ENCODE peak calls at places on chromosomes 12 and 14, in five cellular contexts. One of them, this sample, is unnamed.

GRCh38 chr12:56866493-56866892 is 67.7 kb downstream of the SDR9C7 start:
- DNase-seq in NCI-H1694: no peak
- DNase-seq in tibial artery: no peak
- DNase-seq in Peyer's patch: no peak
- DNase-seq in Calu3: no peak
- DNase-seq in this sample: no peak

GRCh38 chr14:63991833-63992232 is 139.0 kb downstream of the SYNE2 start:
- DNase-seq in Peyer's patch: no peak
- DNase-seq in NCI-H1694: no peak
- DNase-seq in Calu3: no peak
- DNase-seq in tibial artery: no peak
- DNase-seq in this sample: no peak

GRCh38 chr12:26869908-26870459 is 37.0 kb upstream of the ITPR2 start:
- DNase-seq in NCI-H1694: no peak
- DNase-seq in tibial artery: no peak
- DNase-seq in Peyer's patch: no peak
- DNase-seq in Calu3: no peak
- DNase-seq in this sample: no peak

GRCh38 chr14:34098985-34099349 is 148.1 kb upstream of the EGLN3 start:
- DNase-seq in Calu3: no peak
- DNase-seq in Peyer's patch: no peak
- DNase-seq in NCI-H1694: no peak
- DNase-seq in tibial artery: no peak
- DNase-seq in this sample: no peak

GRCh38 chr12:124484526-124484953 is 82.9 kb downstream of the NCOR2 start:
- DNase-seq in Calu3: no peak
- DNase-seq in NCI-H1694: no peak
- DNase-seq in Peyer's patch: peak
- DNase-seq in tibial artery: no peak
- DNase-seq in this sample: no peak

GRCh38 chr14:31268216-31268615 is 60.6 kb upstream of the HECTD1 start:
- DNase-seq in Calu3: no peak
- DNase-seq in Peyer's patch: no peak
- DNase-seq in NCI-H1694: no peak
- DNase-seq in tibial artery: no peak
- DNase-seq in this sample: no peak

GRCh38 chr14:79076428-79076827 is 906.3 kb downstream of the NRXN3 start:
- DNase-seq in Peyer's patch: no peak
- DNase-seq in NCI-H1694: no peak
- DNase-seq in tibial artery: no peak
- DNase-seq in Calu3: no peak
- DNase-seq in this sample: no peak

GRCh38 chr12:29610473-29611174 is 113.1 kb upstream of the OVCH1 start:
- DNase-seq in Peyer's patch: no peak
- DNase-seq in tibial artery: no peak
- DNase-seq in Calu3: no peak
- DNase-seq in NCI-H1694: no peak
- DNase-seq in this sample: no peak

GRCh38 chr14:71377099-71377498 is 469.8 kb downstream of the PCNX1 start:
- DNase-seq in Peyer's patch: no peak
- DNase-seq in Calu3: no peak
- DNase-seq in tibial artery: no peak
- DNase-seq in NCI-H1694: no peak
- DNase-seq in this sample: no peak

GRCh38 chr12:2248901-2249381 is 196.2 kb downstream of the CACNA1C start:
- DNase-seq in Peyer's patch: peak
- DNase-seq in NCI-H1694: peak
- DNase-seq in tibial artery: no peak
- DNase-seq in Calu3: no peak
- DNase-seq in this sample: no peak

GRCh38 chr14:19801118-19801464 is 2.5 kb upstream of the OR4N2 start:
- DNase-seq in Calu3: no peak
- DNase-seq in NCI-H1694: no peak
- DNase-seq in tibial artery: no peak
- DNase-seq in Peyer's patch: no peak
- DNase-seq in this sample: no peak

GRCh38 chr14:104141621-104142091 is 3.3 kb downstream of the KIF26A start:
- DNase-seq in Calu3: no peak
- DNase-seq in NCI-H1694: no peak
- DNase-seq in Peyer's patch: no peak
- DNase-seq in tibial artery: peak
- DNase-seq in this sample: no peak

GRCh38 chr12:2958432-2959193 is 584 bp upstream of the TEAD4 start:
- DNase-seq in NCI-H1694: peak
- DNase-seq in Calu3: peak
- DNase-seq in Peyer's patch: no peak
- DNase-seq in tibial artery: peak
- DNase-seq in this sample: no peak

GRCh38 chr12:56206373-56207166 is 15.2 kb downstream of the RNF41 start:
- DNase-seq in NCI-H1694: no peak
- DNase-seq in Calu3: peak
- DNase-seq in tibial artery: peak
- DNase-seq in Peyer's patch: peak
- DNase-seq in this sample: peak

GRCh38 chr12:110115675-110116074 is 8.5 kb upstream of the IFT81 start:
- DNase-seq in Peyer's patch: no peak
- DNase-seq in Calu3: no peak
- DNase-seq in tibial artery: no peak
- DNase-seq in NCI-H1694: no peak
- DNase-seq in this sample: no peak

GRCh38 chr14:76203086-76204001 is 51.6 kb downstream of the GPATCH2L start:
- DNase-seq in tibial artery: no peak
- DNase-seq in Peyer's patch: no peak
- DNase-seq in Calu3: peak
- DNase-seq in NCI-H1694: no peak
- DNase-seq in this sample: no peak

GRCh38 chr14:22112004-22112403 is 438.4 kb upstream of the OR4E1 start:
- DNase-seq in NCI-H1694: peak
- DNase-seq in Peyer's patch: no peak
- DNase-seq in tibial artery: no peak
- DNase-seq in Calu3: peak
- DNase-seq in this sample: no peak

GRCh38 chr12:10392394-10392930 is 2.6 kb upstream of the KLRK1 start:
- DNase-seq in Calu3: peak
- DNase-seq in tibial artery: peak
- DNase-seq in Peyer's patch: peak
- DNase-seq in NCI-H1694: no peak
- DNase-seq in this sample: no peak

GRCh38 chr14:55117816-55118441 is 11.1 kb upstream of the LGALS3 start:
- DNase-seq in Calu3: no peak
- DNase-seq in Peyer's patch: no peak
- DNase-seq in tibial artery: no peak
- DNase-seq in NCI-H1694: no peak
- DNase-seq in this sample: no peak

GRCh38 chr14:104048758-104049496 is 36.6 kb upstream of the ASPG start:
- DNase-seq in Calu3: no peak
- DNase-seq in tibial artery: no peak
- DNase-seq in NCI-H1694: no peak
- DNase-seq in Peyer's patch: no peak
- DNase-seq in this sample: no peak

GRCh38 chr12:34394211-34395055 is 372.1 kb downstream of the ALG10 start:
- DNase-seq in NCI-H1694: no peak
- DNase-seq in Calu3: no peak
- DNase-seq in Peyer's patch: peak
- DNase-seq in tibial artery: peak
- DNase-seq in this sample: no peak

GRCh38 chr14:74636424-74637183 is 24.6 kb upstream of the LTBP2 start:
- DNase-seq in Peyer's patch: no peak
- DNase-seq in Calu3: no peak
- DNase-seq in NCI-H1694: no peak
- DNase-seq in tibial artery: no peak
- DNase-seq in this sample: no peak

GRCh38 chr12:119715268-119715620 is 47.3 kb downstream of the PRKAB1 start:
- DNase-seq in Calu3: no peak
- DNase-seq in tibial artery: no peak
- DNase-seq in NCI-H1694: no peak
- DNase-seq in Peyer's patch: no peak
- DNase-seq in this sample: no peak

GRCh38 chr12:39538679-39539104 is 80.9 kb downstream of the ABCD2 start:
- DNase-seq in NCI-H1694: no peak
- DNase-seq in Peyer's patch: no peak
- DNase-seq in tibial artery: no peak
- DNase-seq in Calu3: no peak
- DNase-seq in this sample: no peak

This sample was measured in dorsolateral prefrontal cortex.